ENCODE peak calls at places on chromosomes 6 and 20, in five cellular contexts. F is HepG2, T is H1, A is NT2/D1, H is GM12878. O is an unnamed sample.

GRCh38 chr6:24882835-24883555 is 52.8 kb downstream of the RIPOR2 start:
- DNase-seq in F (no peak), T (no peak), A (no peak), H (no peak), O (no peak)

GRCh38 chr20:47489448-47489872 is 12.2 kb upstream of the NCOA3 start:
- DNase-seq in F (no peak), T (no peak), A (no peak), H (no peak), O (no peak)

GRCh38 chr6:32432050-32432450 is 7.6 kb upstream of the HLA-DRA start:
- DNase-seq in F (peak), T (no peak), A (no peak), H (no peak), O (no peak)

GRCh38 chr20:7691647-7692046 is 248.6 kb downstream of the HAO1 start:
- DNase-seq in F (no peak), T (no peak), A (no peak), H (no peak), O (no peak)

GRCh38 chr6:107318100-107318736 is 141.1 kb downstream of the PDSS2 start:
- DNase-seq in F (peak), T (peak), A (peak), H (peak), O (peak)

GRCh38 chr6:167826230-167827061 is at the start of gene AFDN:
- DNase-seq in F (no peak), T (no peak), A (no peak), H (no peak), O (peak)

GRCh38 chr6:73732845-73733675 is 37.1 kb downstream of the CD109 start:
- DNase-seq in F (peak), T (no peak), A (peak), H (peak), O (peak)

GRCh38 chr6:130215526-130215925 is 7.2 kb downstream of the SAMD3 start:
- DNase-seq in F (no peak), T (no peak), A (no peak), H (no peak), O (no peak)

GRCh38 chr20:20365593-20365992 is 2.3 kb upstream of the INSM1 start:
- DNase-seq in F (no peak), T (no peak), A (no peak), H (no peak), O (no peak)

GRCh38 chr20:23224806-23225205 is 125.8 kb upstream of the NXT1 start:
- DNase-seq in F (no peak), T (no peak), A (no peak), H (no peak), O (no peak)

GRCh38 chr6:139367810-139368321 is 6.6 kb downstream of the CITED2 start:
- DNase-seq in F (no peak), T (peak), A (peak), H (no peak), O (no peak)

GRCh38 chr6:38192486-38192885 is 373.0 kb downstream of the ZFAND3 start:
- DNase-seq in F (no peak), T (no peak), A (no peak), H (no peak), O (no peak)

GRCh38 chr20:51801220-51801991 is 915 bp downstream of the SALL4 start:
- DNase-seq in F (no peak), T (no peak), A (no peak), H (no peak), O (no peak)

GRCh38 chr6:126077810-126078791 is 91.8 kb downstream of the TRMT11 start:
- DNase-seq in F (no peak), T (no peak), A (no peak), H (no peak), O (no peak)

GRCh38 chr20:2593756-2594155 is 57.4 kb downstream of the TMC2 start:
- DNase-seq in F (no peak), T (no peak), A (no peak), H (no peak), O (no peak)

GRCh38 chr6:91352878-91353277 is 766.0 kb upstream of the MAP3K7 start:
- DNase-seq in F (no peak), T (no peak), A (no peak), H (no peak), O (no peak)

GRCh38 chr6:39426057-39426592 is 103.6 kb upstream of the KCNK16 start:
- DNase-seq in F (no peak), T (no peak), A (no peak), H (no peak), O (no peak)

GRCh38 chr20:32509639-32510066 is 75.5 kb downstream of the NOL4L start:
- DNase-seq in F (peak), T (no peak), A (no peak), H (no peak), O (no peak)

GRCh38 chr6:15062311-15063252 is 183.3 kb upstream of the JARID2 start:
- DNase-seq in F (no peak), T (no peak), A (no peak), H (no peak), O (no peak)

GRCh38 chr6:118804091-118804490 is 89.9 kb upstream of the ASF1A start:
- DNase-seq in F (no peak), T (no peak), A (no peak), H (no peak), O (no peak)

GRCh38 chr6:110357696-110358535 is at the start of gene METTL24:
- DNase-seq in F (no peak), T (no peak), A (no peak), H (no peak), O (peak)

GRCh38 chr20:235891-236290 is 8.8 kb downstream of the DEFB129 start:
- DNase-seq in F (no peak), T (no peak), A (no peak), H (no peak), O (no peak)

GRCh38 chr6:42226251-42227143 is 8.8 kb upstream of the MRPS10 start:
- DNase-seq in F (peak), T (peak), A (peak), H (no peak), O (no peak)

DNA sequence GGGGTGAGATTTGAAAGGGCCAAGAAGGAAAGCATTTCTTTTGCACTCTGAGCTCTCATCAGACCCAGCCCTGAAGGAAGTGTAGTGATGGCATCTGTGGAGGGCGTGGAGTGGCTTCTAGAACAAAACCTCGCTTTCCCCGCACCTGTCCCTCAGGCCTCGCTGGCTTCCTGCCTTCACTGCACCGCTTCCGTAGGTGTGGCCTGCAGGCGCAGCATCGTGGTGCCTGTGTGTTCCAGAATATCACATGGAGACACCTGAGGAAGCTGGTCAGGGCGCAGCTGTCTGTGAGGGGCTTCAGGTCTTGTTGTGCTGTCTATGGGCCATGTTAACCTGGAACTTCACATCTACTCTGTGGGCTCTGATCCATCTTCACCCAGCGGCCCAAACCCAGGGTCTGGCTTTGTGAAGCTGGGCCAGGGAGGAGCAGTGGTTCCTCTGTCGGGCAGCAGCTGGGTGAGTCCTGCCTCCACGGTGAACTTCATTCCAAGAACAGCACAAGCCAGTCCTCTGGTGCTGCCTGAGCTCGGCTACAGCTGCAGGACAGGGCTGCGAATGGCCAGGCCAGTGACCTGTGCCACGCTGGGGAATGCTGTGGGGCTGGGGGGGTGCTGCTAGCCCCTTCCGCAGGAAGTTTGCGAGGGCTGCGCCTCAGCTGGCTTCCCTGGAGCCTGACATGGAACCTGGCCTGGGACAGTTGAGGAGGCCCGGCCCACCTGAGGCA is 40.9 kb downstream of the DSTN start:
- DNase-seq in F (no peak), T (no peak), A (no peak), H (no peak), O (no peak)
- TF ChIP-seq SUZ12 in F (no peak), T (no peak), A (no peak), H (no peak), O (no peak)

DNA sequence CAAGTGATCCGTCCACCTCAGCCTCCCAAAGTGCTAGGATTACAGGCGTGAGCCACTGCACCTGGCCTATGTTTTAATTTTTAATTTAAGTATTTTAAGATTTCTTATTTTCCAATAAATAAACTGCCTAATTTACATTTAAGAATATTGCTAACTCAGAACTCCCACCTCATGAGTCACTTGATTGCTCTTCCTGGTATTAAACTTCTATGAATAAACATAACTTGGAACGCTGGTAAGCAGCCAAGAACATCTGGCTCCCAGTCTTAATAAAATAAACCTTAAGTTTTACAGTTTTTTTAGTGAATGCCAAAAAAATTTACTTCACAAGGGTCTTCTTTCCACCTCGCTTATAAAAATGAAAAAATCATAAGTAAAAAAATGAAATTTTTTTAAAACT is 42.3 kb downstream of the OLIG3 start:
- DNase-seq in F (no peak), T (no peak), A (no peak), H (no peak), O (no peak)
- TF ChIP-seq SUZ12 in F (no peak), T (no peak), A (no peak), H (no peak), O (no peak)

GRCh38 chr20:25573288-25574251 is 11.8 kb downstream of the NINL start:
- DNase-seq in F (no peak), T (no peak), A (no peak), H (no peak), O (no peak)
- TF ChIP-seq SUZ12 in F (no peak), T (no peak), A (no peak), H (no peak), O (no peak)

GRCh38 chr6:163612200-163612599 is 197.7 kb downstream of the QKI start:
- DNase-seq in F (no peak), T (no peak), A (no peak), H (no peak), O (no peak)
- TF ChIP-seq SUZ12 in F (no peak), T (no peak), A (no peak), H (no peak), O (no peak)

DNA sequence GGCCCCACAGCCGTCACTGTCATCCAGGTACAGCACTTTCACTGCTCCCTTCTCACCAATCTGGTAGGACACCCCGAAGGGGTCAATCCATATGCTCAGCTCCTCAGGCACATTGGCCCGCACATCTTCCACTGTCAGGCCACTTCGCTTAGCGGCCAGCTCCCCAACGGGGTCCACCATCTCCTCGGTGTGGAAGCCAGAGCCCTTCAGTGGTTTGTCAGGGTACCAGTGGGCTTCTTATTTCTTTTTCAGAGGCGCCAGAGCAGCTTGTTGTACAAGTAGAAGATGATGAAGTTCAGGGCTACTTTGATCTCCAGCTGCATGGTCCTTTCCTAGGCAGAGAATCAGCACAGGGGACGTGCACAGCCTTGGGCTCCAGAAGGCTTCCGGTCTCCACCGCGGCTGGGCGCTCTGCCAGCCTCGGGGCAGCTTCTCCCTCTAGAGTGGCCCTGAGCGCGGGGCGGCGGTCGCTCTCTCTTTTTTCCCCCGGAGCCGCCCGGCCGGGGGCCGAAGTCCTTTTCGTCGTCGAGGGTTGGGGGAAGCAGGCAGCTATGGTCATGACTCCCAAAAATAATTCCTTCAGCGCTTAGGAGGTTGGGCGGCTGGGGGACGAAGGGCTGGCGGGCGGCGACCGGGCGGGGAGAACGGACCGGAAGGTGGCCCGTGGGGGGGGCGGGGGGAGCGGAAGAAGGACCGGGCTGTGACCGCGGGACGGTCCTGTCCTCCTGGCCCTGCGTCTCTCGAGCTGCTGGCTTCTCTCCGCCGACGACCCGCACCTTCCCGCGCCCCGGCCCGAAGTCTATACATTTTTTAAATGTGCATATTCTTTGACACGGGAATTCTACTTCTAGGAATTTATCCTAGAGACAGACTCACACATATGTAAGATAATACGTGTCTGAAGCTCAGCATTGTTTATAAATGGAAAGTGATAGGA is 6.5 kb upstream of the ZSCAN9 start:
- DNase-seq in F (peak), T (no peak), A (no peak), H (no peak), O (peak)
- TF ChIP-seq SUZ12 in F (no peak), T (no peak), A (no peak), H (no peak), O (no peak)

GRCh38 chr20:25219365-25219764 is 23.9 kb downstream of the ENTPD6 start:
- DNase-seq in F (no peak), T (no peak), A (no peak), H (no peak), O (no peak)

GRCh38 chr20:25221592-25222460 is 26.1 kb upstream of the PYGB start:
- DNase-seq in F (no peak), T (no peak), A (no peak), H (no peak), O (no peak)

GRCh38 chr20:25218492-25218891 is 23.0 kb downstream of the ENTPD6 start:
- DNase-seq in F (no peak), T (no peak), A (no peak), H (no peak), O (no peak)

GRCh38 chr20:25220810-25221591 is 25.5 kb downstream of the ENTPD6 start:
- DNase-seq in F (no peak), T (no peak), A (no peak), H (no peak), O (no peak)

GRCh38 chr20:25220021-25220730 is 24.7 kb downstream of the ENTPD6 start:
- DNase-seq in F (no peak), T (no peak), A (no peak), H (no peak), O (no peak)
- TF ChIP-seq SUZ12 in F (no peak), T (no peak), A (no peak), H (no peak), O (no peak)

DNA sequence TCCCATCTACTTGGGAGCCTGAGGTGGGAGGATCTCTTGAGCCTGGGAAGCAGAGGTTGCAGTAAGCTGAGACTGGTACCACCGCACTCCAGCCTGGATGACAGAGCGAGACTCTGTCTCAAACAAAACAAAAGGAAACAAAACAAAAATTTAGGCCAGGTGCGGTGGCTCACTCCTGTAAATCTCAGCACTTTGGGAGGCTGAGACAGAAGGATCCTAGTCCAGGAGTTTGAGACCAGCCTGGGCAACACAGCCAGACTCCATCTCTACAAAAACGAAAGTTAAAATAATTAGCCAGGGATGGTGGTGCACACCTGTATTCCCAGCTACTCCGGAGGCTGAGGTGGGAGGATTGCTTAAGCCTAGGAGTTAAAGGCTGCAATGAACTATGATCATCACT is 183.2 kb upstream of the ZNF217 start:
- DNase-seq in F (no peak), T (no peak), A (no peak), H (no peak), O (no peak)
- TF ChIP-seq SUZ12 in F (no peak), T (no peak), A (no peak), H (no peak), O (no peak)

GRCh38 chr20:11919571-11919970 is 1.9 kb downstream of the BTBD3 start:
- DNase-seq in F (no peak), T (no peak), A (no peak), H (no peak), O (no peak)
- TF ChIP-seq SUZ12 in F (no peak), T (no peak), A (no peak), H (no peak), O (no peak)

DNA sequence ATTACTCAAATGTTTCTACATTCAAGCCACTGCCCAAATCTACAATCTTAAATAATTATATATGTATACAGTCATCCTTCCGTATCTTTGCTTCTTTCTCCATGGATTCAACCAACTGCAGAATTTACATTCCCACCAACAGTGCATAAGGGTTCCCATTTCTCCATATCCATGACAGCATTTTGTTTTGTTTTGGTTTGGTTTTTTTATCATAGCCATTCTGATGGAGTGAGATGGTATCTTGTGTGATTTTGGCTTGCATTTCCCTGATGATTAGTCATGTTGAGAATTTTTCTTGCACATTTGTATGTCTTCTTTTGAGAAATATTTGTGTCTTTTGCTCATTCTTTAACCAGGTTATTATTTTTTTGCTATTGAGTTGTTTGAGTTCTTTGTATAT is 198.5 kb downstream of the C6orf118 start:
- DNase-seq in F (no peak), T (no peak), A (no peak), H (no peak), O (no peak)
- TF ChIP-seq SUZ12 in F (no peak), T (no peak), A (no peak), H (no peak), O (no peak)